ENCODE peak calls at places on chromosomes 16 and 17, in seven cellular contexts. One of them, this sample, is unnamed.
A peak's percentile ranks its signal among the peaks of the same experiment; 100 is the strongest.

GRCh38 chr17:4233668-4234258 is 30.0 kb downstream of the ANKFY1 start:
- DNase-seq in AG10803: no peak
- DNase-seq in GM12865: no peak
- DNase-seq in OCI-LY7: no peak
- DNase-seq in esophagus muscularis mucosa: no peak
- DNase-seq in mammary epithelial cell: no peak
- DNase-seq in sigmoid colon: peak; percentile 85
- DNase-seq in this sample: no peak

GRCh38 chr17:57605734-57606105 is 139.4 kb downstream of the CCDC182 start:
- DNase-seq in AG10803: no peak
- DNase-seq in GM12865: no peak
- DNase-seq in OCI-LY7: no peak
- DNase-seq in esophagus muscularis mucosa: no peak
- DNase-seq in mammary epithelial cell: no peak
- DNase-seq in sigmoid colon: no peak
- DNase-seq in this sample: no peak

GRCh38 chr17:76633628-76634328 is 9.8 kb downstream of the ST6GALNAC1 start:
- DNase-seq in AG10803: no peak
- DNase-seq in GM12865: no peak
- DNase-seq in OCI-LY7: no peak
- DNase-seq in esophagus muscularis mucosa: no peak
- DNase-seq in mammary epithelial cell: no peak
- DNase-seq in sigmoid colon: no peak
- DNase-seq in this sample: no peak

GRCh38 chr16:25108054-25108453 is 3.5 kb upstream of the LCMT1 start:
- DNase-seq in AG10803: no peak
- DNase-seq in GM12865: peak; percentile 67
- DNase-seq in OCI-LY7: peak; percentile 73
- DNase-seq in esophagus muscularis mucosa: no peak
- DNase-seq in mammary epithelial cell: no peak
- DNase-seq in sigmoid colon: no peak
- DNase-seq in this sample: peak; percentile 36

GRCh38 chr17:40356906-40357861 is 7.4 kb downstream of the GJD3 start:
- DNase-seq in AG10803: no peak
- DNase-seq in GM12865: no peak
- DNase-seq in OCI-LY7: no peak
- DNase-seq in esophagus muscularis mucosa: no peak
- DNase-seq in mammary epithelial cell: no peak
- DNase-seq in sigmoid colon: peak; percentile 65
- DNase-seq in this sample: no peak

GRCh38 chr16:85954927-85955539 is 56.1 kb downstream of the IRF8 start:
- DNase-seq in AG10803: no peak
- DNase-seq in GM12865: no peak
- DNase-seq in OCI-LY7: no peak
- DNase-seq in esophagus muscularis mucosa: no peak
- DNase-seq in mammary epithelial cell: no peak
- DNase-seq in sigmoid colon: no peak
- DNase-seq in this sample: no peak

GRCh38 chr17:27529230-27529796 is 73.1 kb downstream of the KSR1 start:
- DNase-seq in AG10803: no peak
- DNase-seq in GM12865: no peak
- DNase-seq in OCI-LY7: peak; percentile 25
- DNase-seq in esophagus muscularis mucosa: no peak
- DNase-seq in mammary epithelial cell: no peak
- DNase-seq in sigmoid colon: peak; percentile 58
- DNase-seq in this sample: no peak

GRCh38 chr17:65182233-65182632 is 45.1 kb downstream of the RGS9 start:
- DNase-seq in AG10803: no peak
- DNase-seq in GM12865: peak; percentile 94
- DNase-seq in OCI-LY7: peak; percentile 65
- DNase-seq in esophagus muscularis mucosa: no peak
- DNase-seq in mammary epithelial cell: no peak
- DNase-seq in sigmoid colon: no peak
- DNase-seq in this sample: peak; percentile 52

GRCh38 chr16:9134739-9135138 is 43.3 kb downstream of the HAPSTR1 start:
- DNase-seq in AG10803: peak; percentile 48
- DNase-seq in GM12865: peak; percentile 90
- DNase-seq in OCI-LY7: peak; percentile 91
- DNase-seq in esophagus muscularis mucosa: no peak
- DNase-seq in mammary epithelial cell: no peak
- DNase-seq in sigmoid colon: peak; percentile 65
- DNase-seq in this sample: peak; percentile 69

GRCh38 chr17:10243905-10244844 is 45.8 kb upstream of the GAS7 start:
- DNase-seq in AG10803: peak; percentile 72
- DNase-seq in GM12865: no peak
- DNase-seq in OCI-LY7: no peak
- DNase-seq in esophagus muscularis mucosa: no peak
- DNase-seq in mammary epithelial cell: no peak
- DNase-seq in sigmoid colon: peak; percentile 63
- DNase-seq in this sample: no peak

GRCh38 chr16:70638814-70639792 is 7.3 kb upstream of the IL34 start:
- DNase-seq in AG10803: peak; percentile 58
- DNase-seq in GM12865: no peak
- DNase-seq in OCI-LY7: no peak
- DNase-seq in esophagus muscularis mucosa: no peak
- DNase-seq in mammary epithelial cell: no peak
- DNase-seq in sigmoid colon: peak; percentile 84
- DNase-seq in this sample: no peak

GRCh38 chr16:86611517-86611840 is 33.1 kb downstream of the FOXL1 start:
- DNase-seq in AG10803: peak; percentile 64
- DNase-seq in GM12865: no peak
- DNase-seq in OCI-LY7: no peak
- DNase-seq in esophagus muscularis mucosa: no peak
- DNase-seq in mammary epithelial cell: no peak
- DNase-seq in sigmoid colon: no peak
- DNase-seq in this sample: no peak

GRCh38 chr17:66494023-66494803 is 191.8 kb downstream of the PRKCA start:
- DNase-seq in AG10803: peak; percentile 92
- DNase-seq in GM12865: no peak
- DNase-seq in OCI-LY7: no peak
- DNase-seq in esophagus muscularis mucosa: no peak
- DNase-seq in mammary epithelial cell: peak; percentile 89
- DNase-seq in sigmoid colon: no peak
- DNase-seq in this sample: no peak

GRCh38 chr17:4490109-4490591 is 8.5 kb upstream of the SPNS2 start:
- DNase-seq in AG10803: no peak
- DNase-seq in GM12865: no peak
- DNase-seq in OCI-LY7: no peak
- DNase-seq in esophagus muscularis mucosa: no peak
- DNase-seq in mammary epithelial cell: no peak
- DNase-seq in sigmoid colon: no peak
- DNase-seq in this sample: no peak

GRCh38 chr17:40311575-40311974 is 2.6 kb downstream of the RARA start:
- DNase-seq in AG10803: peak; percentile 68
- DNase-seq in GM12865: no peak
- DNase-seq in OCI-LY7: no peak
- DNase-seq in esophagus muscularis mucosa: no peak
- DNase-seq in mammary epithelial cell: peak; percentile 51
- DNase-seq in sigmoid colon: peak; percentile 87
- DNase-seq in this sample: no peak

GRCh38 chr16:28910046-28911031 is 14.7 kb downstream of the RABEP2 start:
- DNase-seq in AG10803: no peak
- DNase-seq in GM12865: no peak
- DNase-seq in OCI-LY7: peak; percentile 71
- DNase-seq in esophagus muscularis mucosa: no peak
- DNase-seq in mammary epithelial cell: peak; percentile 43
- DNase-seq in sigmoid colon: no peak
- DNase-seq in this sample: no peak

GRCh38 chr16:58501242-58502131 is 1.5 kb downstream of the NDRG4 start:
- DNase-seq in AG10803: no peak
- DNase-seq in GM12865: peak; percentile 40
- DNase-seq in OCI-LY7: peak; percentile 62
- DNase-seq in esophagus muscularis mucosa: no peak
- DNase-seq in mammary epithelial cell: no peak
- DNase-seq in sigmoid colon: peak; percentile 64
- DNase-seq in this sample: no peak

GRCh38 chr17:20033410-20033809 is 24.3 kb downstream of the SPECC1 start:
- DNase-seq in AG10803: no peak
- DNase-seq in GM12865: no peak
- DNase-seq in OCI-LY7: no peak
- DNase-seq in esophagus muscularis mucosa: no peak
- DNase-seq in mammary epithelial cell: no peak
- DNase-seq in sigmoid colon: no peak
- DNase-seq in this sample: no peak

GRCh38 chr17:79645777-79646088 is 34.9 kb upstream of the RBFOX3 start:
- DNase-seq in AG10803: no peak
- DNase-seq in GM12865: no peak
- DNase-seq in OCI-LY7: no peak
- DNase-seq in esophagus muscularis mucosa: peak; percentile 60
- DNase-seq in mammary epithelial cell: no peak
- DNase-seq in sigmoid colon: no peak
- DNase-seq in this sample: no peak

GRCh38 chr16:19377864-19378263 is 39.8 kb upstream of the TMC5 start:
- DNase-seq in AG10803: no peak
- DNase-seq in GM12865: peak; percentile 20
- DNase-seq in OCI-LY7: no peak
- DNase-seq in esophagus muscularis mucosa: no peak
- DNase-seq in mammary epithelial cell: no peak
- DNase-seq in sigmoid colon: no peak
- DNase-seq in this sample: no peak

GRCh38 chr16:86288716-86289294 is 221.5 kb upstream of the FOXF1 start:
- DNase-seq in AG10803: no peak
- DNase-seq in GM12865: no peak
- DNase-seq in OCI-LY7: no peak
- DNase-seq in esophagus muscularis mucosa: no peak
- DNase-seq in mammary epithelial cell: no peak
- DNase-seq in sigmoid colon: no peak
- DNase-seq in this sample: no peak

GRCh38 chr16:48539485-48540221 is 70.3 kb downstream of the N4BP1 start:
- DNase-seq in AG10803: no peak
- DNase-seq in GM12865: no peak
- DNase-seq in OCI-LY7: no peak
- DNase-seq in esophagus muscularis mucosa: no peak
- DNase-seq in mammary epithelial cell: no peak
- DNase-seq in sigmoid colon: peak; percentile 50
- DNase-seq in this sample: no peak
- TF ChIP-seq CTCF in AG10803: no peak
- TF ChIP-seq CTCF in GM12865: no peak
- TF ChIP-seq CTCF in OCI-LY7: no peak
- TF ChIP-seq CTCF in esophagus muscularis mucosa: no peak
- TF ChIP-seq CTCF in mammary epithelial cell: no peak
- TF ChIP-seq CTCF in sigmoid colon: no peak
- TF ChIP-seq CTCF in this sample: no peak

DNA sequence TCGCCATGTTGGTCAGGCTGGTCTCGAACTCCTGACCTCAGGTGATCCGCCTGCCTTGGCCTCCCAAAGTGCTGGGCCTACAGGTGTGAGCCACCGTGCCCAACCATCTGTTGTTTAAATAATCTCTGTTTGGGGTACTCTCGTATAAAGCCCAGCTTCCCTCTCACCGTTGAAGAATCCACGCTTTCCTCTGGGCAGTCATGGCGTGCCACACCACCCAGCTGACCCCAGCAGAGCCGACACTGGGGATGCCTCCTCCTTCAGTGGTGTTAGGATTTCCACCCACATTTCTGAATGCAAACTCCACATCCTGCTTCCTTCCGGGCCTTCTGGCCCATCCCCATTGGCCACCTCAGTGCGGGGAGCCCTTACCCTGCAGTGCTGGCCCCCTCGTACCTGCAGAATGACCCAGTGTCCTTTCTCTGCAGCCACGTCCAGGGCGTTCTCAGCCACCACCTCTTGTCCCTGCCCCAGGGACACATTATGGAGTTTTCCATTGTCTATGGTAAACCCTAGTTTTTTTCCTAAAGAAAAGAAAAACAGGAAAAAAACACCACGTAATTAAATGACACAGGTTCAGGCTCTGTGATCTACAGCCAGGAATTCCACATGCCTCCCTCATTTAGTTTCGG is 60.4 kb downstream of the PGS1 start:
- DNase-seq in AG10803: no peak
- DNase-seq in GM12865: no peak
- DNase-seq in OCI-LY7: no peak
- DNase-seq in esophagus muscularis mucosa: no peak
- DNase-seq in mammary epithelial cell: no peak
- DNase-seq in sigmoid colon: no peak
- DNase-seq in this sample: no peak
- TF ChIP-seq CTCF in AG10803: no peak
- TF ChIP-seq CTCF in GM12865: no peak
- TF ChIP-seq CTCF in OCI-LY7: no peak
- TF ChIP-seq CTCF in esophagus muscularis mucosa: no peak
- TF ChIP-seq CTCF in mammary epithelial cell: no peak
- TF ChIP-seq CTCF in sigmoid colon: no peak
- TF ChIP-seq CTCF in this sample: no peak

DNA sequence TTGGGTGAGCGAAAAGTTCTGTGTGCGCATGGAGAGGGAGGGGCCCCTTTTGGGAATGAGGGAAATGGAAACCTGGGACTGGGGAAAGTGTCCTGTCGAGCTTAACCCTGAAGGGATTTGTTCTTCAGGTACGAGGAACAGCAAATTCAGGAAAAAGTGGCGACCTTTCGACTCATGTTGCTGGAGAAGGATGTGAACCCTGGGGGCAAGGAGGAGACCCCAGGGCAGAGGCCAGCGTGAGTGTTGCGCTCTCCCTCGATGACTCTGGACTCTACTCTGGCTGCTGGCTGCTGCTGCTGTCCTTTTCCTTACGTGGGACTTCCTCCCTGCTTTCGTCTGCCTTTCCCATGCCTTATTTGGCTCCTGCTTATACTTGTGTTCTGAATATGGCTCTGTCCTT is 4.9 kb downstream of the SRRM2 start:
- DNase-seq in AG10803: no peak
- DNase-seq in GM12865: no peak
- DNase-seq in OCI-LY7: no peak
- DNase-seq in esophagus muscularis mucosa: no peak
- DNase-seq in mammary epithelial cell: no peak
- DNase-seq in sigmoid colon: no peak
- DNase-seq in this sample: no peak
- TF ChIP-seq CTCF in AG10803: no peak
- TF ChIP-seq CTCF in GM12865: no peak
- TF ChIP-seq CTCF in OCI-LY7: no peak
- TF ChIP-seq CTCF in esophagus muscularis mucosa: no peak
- TF ChIP-seq CTCF in mammary epithelial cell: no peak
- TF ChIP-seq CTCF in sigmoid colon: no peak
- TF ChIP-seq CTCF in this sample: no peak

GRCh38 chr17:68512967-68513474 is 791 bp downstream of the PRKAR1A start:
- DNase-seq in AG10803: peak; percentile 54
- DNase-seq in GM12865: peak; percentile 16
- DNase-seq in OCI-LY7: peak; percentile 33
- DNase-seq in esophagus muscularis mucosa: no peak
- DNase-seq in mammary epithelial cell: peak; percentile 44
- DNase-seq in sigmoid colon: peak; percentile 75
- DNase-seq in this sample: no peak

GRCh38 chr17:68512247-68512966 is at the start of gene PRKAR1A:
- DNase-seq in AG10803: peak; percentile 92
- DNase-seq in GM12865: peak; percentile 94
- DNase-seq in OCI-LY7: peak; percentile 98
- DNase-seq in esophagus muscularis mucosa: peak; percentile 98
- DNase-seq in mammary epithelial cell: peak; percentile 93
- DNase-seq in sigmoid colon: peak; percentile 98
- DNase-seq in this sample: peak; percentile 98

GRCh38 chr17:68509151-68510057 is 2.8 kb upstream of the PRKAR1A start:
- DNase-seq in AG10803: no peak
- DNase-seq in GM12865: peak; percentile 55
- DNase-seq in OCI-LY7: peak; percentile 87
- DNase-seq in esophagus muscularis mucosa: no peak
- DNase-seq in mammary epithelial cell: no peak
- DNase-seq in sigmoid colon: peak; percentile 74
- DNase-seq in this sample: peak; percentile 21

GRCh38 chr17:68511671-68512246 is 471 bp upstream of the PRKAR1A start:
- DNase-seq in AG10803: peak; percentile 47
- DNase-seq in GM12865: peak; percentile 74
- DNase-seq in OCI-LY7: peak; percentile 88
- DNase-seq in esophagus muscularis mucosa: no peak
- DNase-seq in mammary epithelial cell: peak; percentile 83
- DNase-seq in sigmoid colon: peak; percentile 93
- DNase-seq in this sample: peak; percentile 88

GRCh38 chr17:68511254-68511670 is 968 bp upstream of the PRKAR1A start:
- DNase-seq in AG10803: no peak
- DNase-seq in GM12865: no peak
- DNase-seq in OCI-LY7: no peak
- DNase-seq in esophagus muscularis mucosa: no peak
- DNase-seq in mammary epithelial cell: no peak
- DNase-seq in sigmoid colon: no peak
- DNase-seq in this sample: no peak
- TF ChIP-seq CTCF in AG10803: no peak
- TF ChIP-seq CTCF in GM12865: no peak
- TF ChIP-seq CTCF in OCI-LY7: peak; percentile 43
- TF ChIP-seq CTCF in esophagus muscularis mucosa: no peak
- TF ChIP-seq CTCF in mammary epithelial cell: peak; percentile 28
- TF ChIP-seq CTCF in sigmoid colon: no peak
- TF ChIP-seq CTCF in this sample: no peak

This sample was measured in GM20000.